ENCODE peak calls at places on chromosomes 12 and 14, in nine cellular contexts. X, F, R, H, S, L, V, E and N are unnamed samples.

GRCh38 chr14:54338696-54339317 is 58.0 kb upstream of the CDKN3 start:
- DNase-seq in R (no peak), L (no peak), V (no peak), F (peak), H (no peak), X (no peak), E (no peak), S (peak), N (no peak)

GRCh38 chr14:78202178-78202577 is 32.0 kb downstream of the NRXN3 start:
- DNase-seq in F (no peak), R (no peak), V (no peak), E (no peak), L (no peak), S (no peak), X (no peak), H (no peak), N (no peak)

GRCh38 chr12:70796989-70797388 is 123.5 kb downstream of the PTPRR start:
- DNase-seq in F (no peak), H (no peak), L (no peak), S (no peak), E (no peak), R (no peak), V (no peak), X (no peak), N (no peak)

GRCh38 chr12:56996793-56997545 is 9.4 kb downstream of the ZBTB39 start:
- DNase-seq in S (no peak), F (no peak), V (no peak), X (no peak), H (no peak), R (no peak), L (no peak), E (no peak), N (no peak)

GRCh38 chr14:67335781-67336180 is 23.8 kb downstream of the ATP6V1D start:
- DNase-seq in V (no peak), R (no peak), H (no peak), F (no peak), X (no peak), E (no peak), L (no peak), S (peak), N (no peak)

GRCh38 chr14:77825895-77826519 is 26.1 kb downstream of the ADCK1 start:
- DNase-seq in R (no peak), L (no peak), H (no peak), V (no peak), F (no peak), S (no peak), E (no peak), X (no peak), N (no peak)

GRCh38 chr14:64733899-64734298 is 29.7 kb downstream of the PLEKHG3 start:
- DNase-seq in E (no peak), R (no peak), F (no peak), H (no peak), V (peak), S (no peak), X (no peak), L (no peak), N (no peak)

GRCh38 chr12:61810486-61810885 is 449.7 kb upstream of the USP15 start:
- DNase-seq in E (no peak), X (no peak), R (no peak), H (no peak), V (no peak), F (no peak), L (no peak), S (no peak), N (no peak)

GRCh38 chr12:30896461-30896860 is 30.1 kb upstream of the TSPAN11 start:
- DNase-seq in E (no peak), V (no peak), H (no peak), S (peak), F (no peak), L (no peak), R (no peak), X (no peak), N (no peak)

GRCh38 chr12:12505544-12506501 is 56.8 kb downstream of the DUSP16 start:
- DNase-seq in X (no peak), V (no peak), H (no peak), F (no peak), R (no peak), L (no peak), E (no peak), S (peak), N (no peak)

GRCh38 chr12:86389949-86390348 is 133.8 kb upstream of the MGAT4C start:
- DNase-seq in R (no peak), L (no peak), X (no peak), H (no peak), F (no peak), V (no peak), E (no peak), S (peak), N (no peak)

GRCh38 chr12:124172646-124173045 is 122.2 kb upstream of the RFLNA start:
- DNase-seq in E (no peak), F (no peak), L (no peak), V (no peak), R (no peak), S (no peak), X (peak), H (no peak), N (no peak)

GRCh38 chr12:47071241-47071852 is 8.1 kb upstream of the PCED1B start:
- DNase-seq in H (no peak), R (no peak), L (no peak), V (no peak), S (peak), E (no peak), X (no peak), F (no peak), N (no peak)

GRCh38 chr14:104119119-104119699 is 19.2 kb upstream of the KIF26A start:
- DNase-seq in S (no peak), R (no peak), L (no peak), E (no peak), X (no peak), F (no peak), H (no peak), V (peak), N (no peak)

GRCh38 chr14:99215277-99215676 is 56.7 kb downstream of the BCL11B start:
- DNase-seq in S (peak), V (no peak), R (no peak), L (no peak), H (no peak), E (no peak), F (no peak), X (no peak), N (no peak)